ENCODE peak calls at places on chromosome 20, in six cellular contexts. J, A, E, P, L and D are unnamed samples.

GRCh38 chr20:55053389-55053788 is 578.0 kb downstream of the DOK5 start:
- DNase-seq in J (no peak), A (no peak), E (no peak), P (no peak), L (no peak), D (no peak)

GRCh38 chr20:7379621-7380220 is 560.5 kb downstream of the HAO1 start:
- DNase-seq in J (no peak), A (no peak), E (no peak), P (peak), L (no peak), D (no peak)

GRCh38 chr20:17543531-17543961 is 12.4 kb upstream of the BFSP1 start:
- DNase-seq in J (no peak), A (no peak), E (no peak), P (peak), L (no peak), D (peak)

GRCh38 chr20:5689451-5689850 is 60.8 kb upstream of the SHLD1 start:
- DNase-seq in J (no peak), A (no peak), E (no peak), P (no peak), L (no peak), D (no peak)

GRCh38 chr20:37384683-37385174 is 38.8 kb downstream of the SRC start:
- DNase-seq in J (peak), A (peak), E (peak), P (peak), L (no peak), D (peak)

GRCh38 chr20:46951840-46952497 is 57.3 kb downstream of the EYA2 start:
- DNase-seq in J (no peak), A (no peak), E (no peak), P (peak), L (no peak), D (no peak)

GRCh38 chr20:49471397-49471796 is 11.1 kb downstream of the KCNB1 start:
- DNase-seq in J (no peak), A (no peak), E (no peak), P (no peak), L (no peak), D (no peak)

GRCh38 chr20:55424968-55425367 is 580.4 kb downstream of the CBLN4 start:
- DNase-seq in J (peak), A (no peak), E (no peak), P (no peak), L (no peak), D (no peak)

GRCh38 chr20:7586481-7586880 is 353.8 kb downstream of the HAO1 start:
- DNase-seq in J (no peak), A (no peak), E (no peak), P (no peak), L (no peak), D (no peak)

GRCh38 chr20:49482621-49483017 is at the start of gene KCNB1:
- DNase-seq in J (peak), A (peak), E (peak), P (peak), L (peak), D (peak)

GRCh38 chr20:20027284-20027683 is 10.1 kb downstream of the NAA20 start:
- DNase-seq in J (no peak), A (no peak), E (no peak), P (no peak), L (no peak), D (no peak)

GRCh38 chr20:11375966-11376365 is 541.7 kb upstream of the BTBD3 start:
- DNase-seq in J (no peak), A (no peak), E (no peak), P (peak), L (no peak), D (no peak)

GRCh38 chr20:14919473-14920157 is 582.2 kb upstream of the FLRT3 start:
- DNase-seq in J (no peak), A (peak), E (no peak), P (peak), L (peak), D (peak)

GRCh38 chr20:33091693-33092092 is 12.2 kb downstream of the BPIFB4 start:
- DNase-seq in J (no peak), A (no peak), E (no peak), P (no peak), L (no peak), D (no peak)

DNA sequence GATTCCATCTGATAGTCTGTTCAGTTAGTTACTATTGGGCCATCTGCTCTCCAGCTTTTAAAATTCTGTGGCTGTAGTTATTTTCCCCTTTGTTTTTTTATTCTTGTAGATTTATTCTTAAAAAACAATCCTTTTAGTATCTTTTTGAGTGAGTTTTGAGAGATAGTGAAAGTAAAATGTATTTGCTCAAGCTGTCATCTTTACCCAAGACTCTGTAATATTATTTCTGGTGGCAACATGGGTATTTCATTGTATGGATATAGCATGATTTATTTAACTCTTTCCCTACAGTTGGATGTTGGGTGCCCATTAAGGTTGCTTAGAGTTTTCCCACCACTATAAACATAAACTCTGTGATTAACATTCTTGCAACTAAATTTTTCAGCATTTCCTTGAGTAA is 24.6 kb downstream of the STK4 start:
- DNase-seq in J (no peak), A (no peak), E (no peak), P (no peak), L (no peak), D (no peak)
- H3K4me3 ChIP-seq in J (peak), A (no peak), E (peak), P (no peak), L (no peak), D (no peak)

GRCh38 chr20:2217857-2218529 is 77.8 kb upstream of the TGM3 start:
- DNase-seq in J (peak), A (peak), E (no peak), P (no peak), L (no peak), D (no peak)
- H3K4me3 ChIP-seq in J (no peak), A (no peak), E (no peak), P (no peak), L (no peak), D (no peak)

GRCh38 chr20:45373353-45374100 is 4.6 kb downstream of the TP53TG5 start:
- DNase-seq in J (peak), A (peak), E (peak), P (peak), L (peak), D (peak)

GRCh38 chr20:45372241-45372640 is 5.9 kb downstream of the TP53TG5 start:
- DNase-seq in J (no peak), A (no peak), E (no peak), P (no peak), L (no peak), D (no peak)

GRCh38 chr20:45370571-45371204 is 7.4 kb downstream of the TP53TG5 start:
- DNase-seq in J (no peak), A (no peak), E (no peak), P (no peak), L (no peak), D (no peak)

GRCh38 chr20:45374101-45374467 is 4.0 kb downstream of the TP53TG5 start:
- DNase-seq in J (no peak), A (no peak), E (no peak), P (no peak), L (no peak), D (no peak)

GRCh38 chr20:45372646-45373352 is 5.3 kb downstream of the TP53TG5 start:
- DNase-seq in J (no peak), A (no peak), E (no peak), P (no peak), L (no peak), D (no peak)
- H3K4me3 ChIP-seq in J (peak), A (peak), E (peak), P (no peak), L (peak), D (no peak)

GRCh38 chr20:25985597-25985996 is 288.9 kb upstream of the ZNF337 start:
- DNase-seq in J (no peak), A (no peak), E (no peak), P (no peak), L (no peak), D (no peak)

GRCh38 chr20:25987073-25987927 is 290.6 kb upstream of the ZNF337 start:
- DNase-seq in J (peak), A (peak), E (peak), P (peak), L (no peak), D (peak)

GRCh38 chr20:25989196-25989595 is 292.5 kb upstream of the ZNF337 start:
- DNase-seq in J (no peak), A (no peak), E (no peak), P (no peak), L (no peak), D (no peak)

GRCh38 chr20:25984933-25985332 is 288.3 kb upstream of the ZNF337 start:
- DNase-seq in J (peak), A (peak), E (peak), P (no peak), L (no peak), D (peak)
- H3K4me3 ChIP-seq in J (peak), A (no peak), E (peak), P (no peak), L (no peak), D (no peak)

DNA sequence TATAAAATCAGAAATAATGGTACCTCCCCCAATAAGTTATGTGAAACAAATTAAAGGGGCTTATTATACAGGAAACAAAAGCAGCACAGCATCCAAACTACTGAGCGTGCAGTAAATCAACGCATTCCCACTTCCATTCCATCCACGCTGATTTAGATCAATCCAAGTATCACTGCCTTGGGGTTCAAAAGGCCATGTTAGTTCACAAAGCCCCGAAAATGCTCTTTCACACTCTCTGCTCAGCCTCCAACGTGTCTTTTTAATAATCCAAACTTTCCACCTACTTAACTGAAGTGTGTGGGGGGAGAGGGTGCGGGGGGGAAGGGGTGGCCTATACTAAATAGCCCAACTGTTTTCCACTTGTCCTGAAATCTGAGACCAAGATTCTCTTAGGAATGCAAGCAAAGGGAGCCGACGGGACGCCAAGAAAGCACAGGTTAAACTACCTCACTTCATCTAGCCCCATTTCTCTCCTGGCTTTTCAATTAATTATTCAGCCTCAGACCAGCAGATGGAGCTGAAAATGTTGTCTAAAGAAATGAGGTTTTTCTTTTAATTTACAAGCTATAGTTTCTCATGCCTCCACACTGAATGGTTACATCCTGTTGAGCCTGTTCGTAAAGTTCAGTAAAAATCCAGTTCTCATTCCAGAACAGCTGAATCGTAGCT is 1.1 kb upstream of the NXT1 start:
- DNase-seq in J (no peak), A (peak), E (no peak), P (no peak), L (no peak), D (peak)
- H3K4me3 ChIP-seq in J (peak), A (peak), E (peak), P (peak), L (peak), D (peak)

GRCh38 chr20:9507544-9508239 is 6.7 kb upstream of the LAMP5 start:
- DNase-seq in J (no peak), A (no peak), E (no peak), P (no peak), L (no peak), D (no peak)

GRCh38 chr20:9508240-9508661 is 6.1 kb upstream of the LAMP5 start:
- DNase-seq in J (no peak), A (no peak), E (no peak), P (no peak), L (no peak), D (no peak)

GRCh38 chr20:9508696-9509178 is 5.7 kb upstream of the LAMP5 start:
- DNase-seq in J (no peak), A (no peak), E (no peak), P (no peak), L (no peak), D (no peak)

GRCh38 chr20:9506337-9506821 is 8.0 kb upstream of the LAMP5 start:
- DNase-seq in J (no peak), A (no peak), E (no peak), P (no peak), L (no peak), D (no peak)

DNA sequence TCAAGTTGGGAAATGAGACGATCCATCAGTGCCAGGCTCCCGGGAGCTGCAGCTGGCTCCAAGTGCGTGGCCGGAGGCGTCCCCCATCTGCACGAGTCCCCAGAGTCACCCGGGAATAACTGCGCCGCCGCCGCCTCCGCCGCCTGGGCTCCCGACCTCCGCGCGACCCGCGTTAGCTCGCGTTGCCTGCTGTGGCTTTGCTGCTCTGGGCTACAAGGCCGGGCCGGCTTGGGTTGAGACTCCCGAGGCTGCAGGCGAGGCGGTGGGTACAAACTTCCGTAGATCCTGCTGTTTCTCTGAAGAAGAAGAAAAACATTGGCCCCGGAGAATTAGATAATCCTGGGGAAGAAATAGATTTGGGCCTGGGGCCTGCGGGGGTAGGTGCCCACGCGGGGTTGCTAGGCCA is 7.4 kb upstream of the LAMP5 start:
- DNase-seq in J (no peak), A (no peak), E (no peak), P (no peak), L (no peak), D (no peak)
- H3K4me3 ChIP-seq in J (peak), A (no peak), E (no peak), P (no peak), L (no peak), D (no peak)